ENCODE peak calls at places on chromosome 14, in five cellular contexts. One of them, this sample, is unnamed.

GRCh38 chr14:54565236-54566151 is 1.4 kb upstream of the SAMD4A start:
- DNase-seq in GM12878: no peak
- DNase-seq in neural progenitor cell: peak
- DNase-seq in PC-9: peak
- DNase-seq in PC-3: peak
- DNase-seq in this sample: peak

GRCh38 chr14:92729632-92730358 is 18.6 kb downstream of the LGMN start:
- DNase-seq in GM12878: no peak
- DNase-seq in neural progenitor cell: no peak
- DNase-seq in PC-9: peak
- DNase-seq in PC-3: peak
- DNase-seq in this sample: peak

GRCh38 chr14:100076630-100077029 is 11.4 kb downstream of the EVL start:
- DNase-seq in GM12878: no peak
- DNase-seq in neural progenitor cell: no peak
- DNase-seq in PC-9: no peak
- DNase-seq in PC-3: peak
- DNase-seq in this sample: peak

GRCh38 chr14:78763746-78764145 is 593.6 kb downstream of the NRXN3 start:
- DNase-seq in GM12878: no peak
- DNase-seq in neural progenitor cell: no peak
- DNase-seq in PC-9: no peak
- DNase-seq in PC-3: no peak
- DNase-seq in this sample: no peak

GRCh38 chr14:72518809-72519377 is 375.0 kb downstream of the DPF3 start:
- DNase-seq in GM12878: peak
- DNase-seq in neural progenitor cell: no peak
- DNase-seq in PC-9: no peak
- DNase-seq in PC-3: no peak
- DNase-seq in this sample: no peak

GRCh38 chr14:59389936-59390335 is 75.2 kb downstream of the GPR135 start:
- DNase-seq in GM12878: no peak
- DNase-seq in neural progenitor cell: no peak
- DNase-seq in PC-9: no peak
- DNase-seq in PC-3: no peak
- DNase-seq in this sample: peak

GRCh38 chr14:65164068-65164824 is 61.9 kb upstream of the MAX start:
- DNase-seq in GM12878: no peak
- DNase-seq in neural progenitor cell: peak
- DNase-seq in PC-9: peak
- DNase-seq in PC-3: peak
- DNase-seq in this sample: no peak

GRCh38 chr14:37124617-37125016 is 47.8 kb downstream of the SLC25A21 start:
- DNase-seq in GM12878: no peak
- DNase-seq in neural progenitor cell: peak
- DNase-seq in PC-9: no peak
- DNase-seq in PC-3: peak
- DNase-seq in this sample: no peak

GRCh38 chr14:44846232-44846824 is 115.4 kb downstream of the KLHL28 start:
- DNase-seq in GM12878: peak
- DNase-seq in neural progenitor cell: peak
- DNase-seq in PC-9: no peak
- DNase-seq in PC-3: peak
- DNase-seq in this sample: peak

GRCh38 chr14:50775357-50775756 is 55.6 kb downstream of the NIN start:
- DNase-seq in GM12878: no peak
- DNase-seq in neural progenitor cell: no peak
- DNase-seq in PC-9: peak
- DNase-seq in PC-3: peak
- DNase-seq in this sample: peak

GRCh38 chr14:71169028-71169427 is 261.8 kb downstream of the PCNX1 start:
- DNase-seq in GM12878: no peak
- DNase-seq in neural progenitor cell: no peak
- DNase-seq in PC-9: no peak
- DNase-seq in PC-3: no peak
- DNase-seq in this sample: no peak

GRCh38 chr14:96297000-96297399 is 41.0 kb downstream of the BDKRB1 start:
- DNase-seq in GM12878: no peak
- DNase-seq in neural progenitor cell: no peak
- DNase-seq in PC-9: no peak
- DNase-seq in PC-3: peak
- DNase-seq in this sample: no peak

GRCh38 chr14:104746071-104746545 is 6.8 kb upstream of the SIVA1 start:
- DNase-seq in GM12878: peak
- DNase-seq in neural progenitor cell: no peak
- DNase-seq in PC-9: no peak
- DNase-seq in PC-3: no peak
- DNase-seq in this sample: no peak

GRCh38 chr14:22981090-22982012 is 1.0 kb downstream of the AJUBA start:
- DNase-seq in GM12878: no peak
- DNase-seq in neural progenitor cell: peak
- DNase-seq in PC-9: no peak
- DNase-seq in PC-3: peak
- DNase-seq in this sample: peak

GRCh38 chr14:104494483-104494882 is 85.1 kb upstream of the C14orf180 start:
- DNase-seq in GM12878: no peak
- DNase-seq in neural progenitor cell: no peak
- DNase-seq in PC-9: no peak
- DNase-seq in PC-3: no peak
- DNase-seq in this sample: no peak

GRCh38 chr14:59435987-59436386 is 29.2 kb downstream of the GPR135 start:
- DNase-seq in GM12878: no peak
- DNase-seq in neural progenitor cell: no peak
- DNase-seq in PC-9: no peak
- DNase-seq in PC-3: no peak
- DNase-seq in this sample: no peak

GRCh38 chr14:30322819-30323218 is 236.1 kb upstream of the G2E3 start:
- DNase-seq in GM12878: no peak
- DNase-seq in neural progenitor cell: no peak
- DNase-seq in PC-9: no peak
- DNase-seq in PC-3: no peak
- DNase-seq in this sample: no peak

GRCh38 chr14:64693766-64694165 is 10.5 kb upstream of the PLEKHG3 start:
- DNase-seq in GM12878: no peak
- DNase-seq in neural progenitor cell: no peak
- DNase-seq in PC-9: no peak
- DNase-seq in PC-3: no peak
- DNase-seq in this sample: no peak

GRCh38 chr14:106844608-106845285 is 1318.4 kb downstream of the TMEM121 start:
- DNase-seq in GM12878: no peak
- DNase-seq in neural progenitor cell: no peak
- DNase-seq in PC-9: no peak
- DNase-seq in PC-3: peak
- DNase-seq in this sample: peak

GRCh38 chr14:99173086-99173485 is 98.9 kb downstream of the BCL11B start:
- DNase-seq in GM12878: no peak
- DNase-seq in neural progenitor cell: no peak
- DNase-seq in PC-9: no peak
- DNase-seq in PC-3: no peak
- DNase-seq in this sample: no peak

GRCh38 chr14:93531644-93532043 is 100.9 kb downstream of the UNC79 start:
- DNase-seq in GM12878: no peak
- DNase-seq in neural progenitor cell: no peak
- DNase-seq in PC-9: no peak
- DNase-seq in PC-3: no peak
- DNase-seq in this sample: no peak

GRCh38 chr14:54312166-54312801 is 84.5 kb upstream of the CDKN3 start:
- DNase-seq in GM12878: no peak
- DNase-seq in neural progenitor cell: no peak
- DNase-seq in PC-9: peak
- DNase-seq in PC-3: peak
- DNase-seq in this sample: peak

GRCh38 chr14:99349721-99350495 is 77.9 kb upstream of the BCL11B start:
- DNase-seq in GM12878: no peak
- DNase-seq in neural progenitor cell: no peak
- DNase-seq in PC-9: no peak
- DNase-seq in PC-3: no peak
- DNase-seq in this sample: no peak

GRCh38 chr14:51219473-51220448 is 20.3 kb upstream of the TMX1 start:
- DNase-seq in GM12878: no peak
- DNase-seq in neural progenitor cell: peak
- DNase-seq in PC-9: no peak
- DNase-seq in PC-3: peak
- DNase-seq in this sample: no peak

GRCh38 chr14:75254381-75254821 is 24.2 kb upstream of the FOS start:
- DNase-seq in GM12878: no peak
- DNase-seq in neural progenitor cell: no peak
- DNase-seq in PC-9: peak
- DNase-seq in PC-3: peak
- DNase-seq in this sample: peak

GRCh38 chr14:88233915-88234314 is 89.2 kb downstream of the KCNK10 start:
- DNase-seq in GM12878: no peak
- DNase-seq in neural progenitor cell: peak
- DNase-seq in PC-9: no peak
- DNase-seq in PC-3: no peak
- DNase-seq in this sample: no peak

GRCh38 chr14:104577457-104578301 is 1.9 kb upstream of the C14orf180 start:
- DNase-seq in GM12878: no peak
- DNase-seq in neural progenitor cell: no peak
- DNase-seq in PC-9: no peak
- DNase-seq in PC-3: no peak
- DNase-seq in this sample: no peak

GRCh38 chr14:51823706-51824105 is 36.7 kb upstream of the GNG2 start:
- DNase-seq in GM12878: no peak
- DNase-seq in neural progenitor cell: no peak
- DNase-seq in PC-9: peak
- DNase-seq in PC-3: peak
- DNase-seq in this sample: peak

GRCh38 chr14:61147369-61147897 is 133.7 kb downstream of the TMEM30B start:
- DNase-seq in GM12878: no peak
- DNase-seq in neural progenitor cell: no peak
- DNase-seq in PC-9: no peak
- DNase-seq in PC-3: no peak
- DNase-seq in this sample: peak

GRCh38 chr14:61149896-61150295 is 131.2 kb downstream of the TMEM30B start:
- DNase-seq in GM12878: no peak
- DNase-seq in neural progenitor cell: no peak
- DNase-seq in PC-9: no peak
- DNase-seq in PC-3: no peak
- DNase-seq in this sample: no peak

GRCh38 chr14:61148742-61149350 is 132.3 kb downstream of the TMEM30B start:
- DNase-seq in GM12878: no peak
- DNase-seq in neural progenitor cell: no peak
- DNase-seq in PC-9: no peak
- DNase-seq in PC-3: no peak
- DNase-seq in this sample: no peak

GRCh38 chr14:61146896-61147295 is 134.2 kb downstream of the TMEM30B start:
- DNase-seq in GM12878: no peak
- DNase-seq in neural progenitor cell: no peak
- DNase-seq in PC-9: no peak
- DNase-seq in PC-3: no peak
- DNase-seq in this sample: no peak

GRCh38 chr14:61147898-61148549 is 133.1 kb downstream of the TMEM30B start:
- DNase-seq in GM12878: no peak
- DNase-seq in neural progenitor cell: peak
- DNase-seq in PC-9: no peak
- DNase-seq in PC-3: peak
- DNase-seq in this sample: peak
- H2AFZ ChIP-seq in GM12878: no peak
- H2AFZ ChIP-seq in neural progenitor cell: no peak
- H2AFZ ChIP-seq in PC-9: no peak
- H2AFZ ChIP-seq in PC-3: peak
- H2AFZ ChIP-seq in this sample: peak

DNA sequence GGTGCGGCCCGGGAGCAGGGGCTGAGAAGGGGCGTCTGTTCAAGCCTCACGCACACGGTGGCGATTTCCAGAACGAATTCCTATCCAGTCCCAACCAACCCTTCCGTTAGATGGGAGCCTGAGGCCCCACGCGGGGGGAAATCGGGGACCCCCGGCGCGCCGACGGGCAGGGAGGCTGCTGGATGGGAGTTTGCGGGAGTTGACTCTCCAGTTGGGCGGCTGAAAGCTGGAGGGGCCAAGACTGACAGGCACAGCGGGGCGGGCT is 9.8 kb downstream of the EXOC3L4 start:
- DNase-seq in GM12878: no peak
- DNase-seq in neural progenitor cell: no peak
- DNase-seq in PC-9: no peak
- DNase-seq in PC-3: no peak
- DNase-seq in this sample: no peak
- TF ChIP-seq EZH2 in GM12878: no peak
- TF ChIP-seq EZH2 in neural progenitor cell: peak
- TF ChIP-seq EZH2 in PC-9: no peak
- TF ChIP-seq EZH2 in PC-3: no peak
- TF ChIP-seq EZH2 in this sample: peak

GRCh38 chr14:69133206-69134125 is 19.5 kb downstream of the DCAF5 start:
- DNase-seq in GM12878: no peak
- DNase-seq in neural progenitor cell: no peak
- DNase-seq in PC-9: peak
- DNase-seq in PC-3: peak
- DNase-seq in this sample: peak

GRCh38 chr14:69132513-69133181 is 20.3 kb downstream of the DCAF5 start:
- DNase-seq in GM12878: no peak
- DNase-seq in neural progenitor cell: no peak
- DNase-seq in PC-9: no peak
- DNase-seq in PC-3: no peak
- DNase-seq in this sample: no peak

GRCh38 chr14:69135133-69135532 is 17.8 kb downstream of the DCAF5 start:
- DNase-seq in GM12878: no peak
- DNase-seq in neural progenitor cell: no peak
- DNase-seq in PC-9: no peak
- DNase-seq in PC-3: no peak
- DNase-seq in this sample: no peak

GRCh38 chr14:69131176-69131575 is 21.7 kb downstream of the DCAF5 start:
- DNase-seq in GM12878: no peak
- DNase-seq in neural progenitor cell: peak
- DNase-seq in PC-9: no peak
- DNase-seq in PC-3: no peak
- DNase-seq in this sample: no peak

GRCh38 chr14:69129264-69129880 is 23.5 kb downstream of the DCAF5 start:
- DNase-seq in GM12878: no peak
- DNase-seq in neural progenitor cell: peak
- DNase-seq in PC-9: peak
- DNase-seq in PC-3: peak
- DNase-seq in this sample: peak
- H2AFZ ChIP-seq in GM12878: no peak
- H2AFZ ChIP-seq in neural progenitor cell: peak
- H2AFZ ChIP-seq in PC-9: no peak
- H2AFZ ChIP-seq in PC-3: no peak
- H2AFZ ChIP-seq in this sample: peak

GRCh38 chr14:56816575-56817391 is 6.5 kb upstream of the OTX2 start:
- DNase-seq in GM12878: no peak
- DNase-seq in neural progenitor cell: peak
- DNase-seq in PC-9: no peak
- DNase-seq in PC-3: no peak
- DNase-seq in this sample: peak

GRCh38 chr14:56815301-56815700 is 5.0 kb upstream of the OTX2 start:
- DNase-seq in GM12878: no peak
- DNase-seq in neural progenitor cell: no peak
- DNase-seq in PC-9: no peak
- DNase-seq in PC-3: no peak
- DNase-seq in this sample: no peak

GRCh38 chr14:56821177-56821576 is 10.9 kb upstream of the OTX2 start:
- DNase-seq in GM12878: no peak
- DNase-seq in neural progenitor cell: peak
- DNase-seq in PC-9: no peak
- DNase-seq in PC-3: no peak
- DNase-seq in this sample: no peak

GRCh38 chr14:56814468-56815074 is 4.3 kb upstream of the OTX2 start:
- DNase-seq in GM12878: no peak
- DNase-seq in neural progenitor cell: peak
- DNase-seq in PC-9: no peak
- DNase-seq in PC-3: no peak
- DNase-seq in this sample: no peak

GRCh38 chr14:56817396-56817921 is 7.2 kb upstream of the OTX2 start:
- DNase-seq in GM12878: no peak
- DNase-seq in neural progenitor cell: peak
- DNase-seq in PC-9: no peak
- DNase-seq in PC-3: no peak
- DNase-seq in this sample: no peak
- TF ChIP-seq EZH2 in GM12878: no peak
- TF ChIP-seq EZH2 in neural progenitor cell: peak
- TF ChIP-seq EZH2 in PC-9: no peak
- TF ChIP-seq EZH2 in PC-3: no peak
- TF ChIP-seq EZH2 in this sample: no peak